ENCODE peak calls at places on chromosomes 16 and 17, in five cellular contexts. B, Y, D, U and X are unnamed samples.

GRCh38 chr16:12695454-12695853 is 108.2 kb downstream of the CPPED1 start:
- DNase-seq in B (no peak), Y (no peak), D (no peak), U (no peak), X (no peak)

GRCh38 chr17:58254803-58255202 is 16.4 kb downstream of the LPO start:
- DNase-seq in D (no peak), B (no peak), Y (no peak), U (no peak), X (no peak)

GRCh38 chr16:89134269-89134668 is 37.3 kb upstream of the CDH15 start:
- DNase-seq in Y (no peak), B (no peak), U (no peak), D (no peak), X (no peak)

GRCh38 chr16:55389426-55390073 is 65.5 kb downstream of the IRX6 start:
- DNase-seq in Y (no peak), U (peak), D (no peak), B (no peak), X (no peak)

GRCh38 chr17:76720941-76721340 is 5.5 kb downstream of the JMJD6 start:
- DNase-seq in D (no peak), Y (no peak), U (no peak), B (no peak), X (no peak)

GRCh38 chr16:2983706-2984136 is 3.5 kb upstream of the PKMYT1 start:
- DNase-seq in B (peak), U (peak), Y (peak), D (peak), X (peak)

GRCh38 chr17:29148790-29149430 is 31.3 kb downstream of the MYO18A start:
- DNase-seq in Y (peak), D (peak), B (peak), U (peak), X (peak)

GRCh38 chr16:88891083-88891482 is 24.6 kb upstream of the PABPN1L start:
- DNase-seq in Y (no peak), D (no peak), U (no peak), B (no peak), X (no peak)

GRCh38 chr16:16083421-16084156 is 134.2 kb downstream of the ABCC1 start:
- DNase-seq in Y (peak), U (no peak), D (peak), B (peak), X (no peak)

GRCh38 chr17:79977711-79978544 is 57.7 kb downstream of the TBC1D16 start:
- DNase-seq in B (no peak), D (peak), U (no peak), Y (no peak), X (no peak)

GRCh38 chr16:16045879-16046278 is 96.5 kb downstream of the ABCC1 start:
- DNase-seq in D (no peak), Y (peak), U (no peak), B (peak), X (no peak)

GRCh38 chr17:29291163-29291752 is 2.7 kb downstream of the NUFIP2 start:
- DNase-seq in U (no peak), D (peak), B (peak), Y (peak), X (no peak)

GRCh38 chr16:11349599-11350276 is 4.5 kb downstream of the RMI2 start:
- DNase-seq in U (peak), D (peak), Y (no peak), B (no peak), X (no peak)

GRCh38 chr16:24748242-24748641 is 18.8 kb downstream of the TNRC6A start:
- DNase-seq in U (peak), D (peak), Y (peak), B (no peak), X (peak)

GRCh38 chr17:70857351-70857750 is 688.0 kb downstream of the KCNJ2 start:
- DNase-seq in D (no peak), Y (no peak), U (no peak), B (no peak), X (no peak)

GRCh38 chr17:58052951-58053715 is 30.1 kb upstream of the DYNLL2 start:
- DNase-seq in Y (peak), D (no peak), B (no peak), U (no peak), X (no peak)

GRCh38 chr16:85738878-85739715 is 11.8 kb downstream of the C16orf74 start:
- DNase-seq in Y (no peak), B (no peak), U (no peak), D (no peak), X (no peak)

GRCh38 chr16:69132424-69133252 is at the start of the genes CHTF8 and UTP4:
- DNase-seq in U (peak), D (peak), Y (peak), B (peak), X (peak)

GRCh38 chr17:43327834-43328420 is 70.9 kb upstream of the ARL4D start:
- DNase-seq in Y (no peak), U (no peak), D (no peak), B (no peak), X (no peak)

GRCh38 chr17:43327421-43327820 is 71.4 kb upstream of the ARL4D start:
- DNase-seq in Y (no peak), B (no peak), D (peak), U (no peak), X (no peak)

GRCh38 chr17:43326490-43327275 is 72.1 kb upstream of the ARL4D start:
- DNase-seq in Y (no peak), D (no peak), B (no peak), U (no peak), X (no peak)

GRCh38 chr17:43328650-43329049 is 70.1 kb upstream of the ARL4D start:
- DNase-seq in U (no peak), B (no peak), Y (no peak), D (no peak), X (no peak)

DNA sequence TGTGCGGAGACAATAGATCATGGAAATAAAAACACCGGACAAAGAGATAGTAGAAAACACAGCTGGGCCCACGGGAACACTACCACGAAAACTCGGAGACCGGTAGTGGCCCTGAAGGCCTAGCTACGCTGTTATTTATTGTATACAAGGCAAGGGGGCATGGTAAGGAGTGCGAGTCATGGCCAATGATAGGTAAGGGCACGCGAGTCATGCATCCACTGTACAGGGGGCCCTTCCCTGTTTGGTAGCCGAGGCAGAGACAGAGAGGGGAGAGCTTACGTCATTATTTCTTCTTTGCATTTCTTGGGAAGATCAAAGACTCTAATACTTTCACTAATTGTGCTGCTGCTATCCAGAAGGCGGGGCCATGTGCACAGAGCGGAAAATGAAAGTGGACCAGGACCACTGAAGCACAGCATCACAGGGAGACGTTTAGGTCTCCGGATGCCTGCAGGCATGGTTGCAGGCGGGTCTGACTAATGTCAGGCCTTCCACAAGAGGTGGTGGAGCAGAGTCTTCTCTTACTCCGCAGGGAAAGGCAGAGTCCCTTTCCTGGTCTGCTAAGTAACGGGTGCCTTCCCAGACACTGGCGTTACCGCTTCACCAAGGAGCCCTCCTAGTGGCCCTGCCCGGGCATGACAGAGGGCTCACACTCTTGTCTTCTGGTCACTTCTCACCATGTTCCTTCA is 74.4 kb upstream of the ARL4D start:
- DNase-seq in B (peak), Y (no peak), D (no peak), U (no peak), X (no peak)
- TF ChIP-seq CTCF in B (peak), Y (no peak), D (no peak), U (peak), X (no peak)

DNA sequence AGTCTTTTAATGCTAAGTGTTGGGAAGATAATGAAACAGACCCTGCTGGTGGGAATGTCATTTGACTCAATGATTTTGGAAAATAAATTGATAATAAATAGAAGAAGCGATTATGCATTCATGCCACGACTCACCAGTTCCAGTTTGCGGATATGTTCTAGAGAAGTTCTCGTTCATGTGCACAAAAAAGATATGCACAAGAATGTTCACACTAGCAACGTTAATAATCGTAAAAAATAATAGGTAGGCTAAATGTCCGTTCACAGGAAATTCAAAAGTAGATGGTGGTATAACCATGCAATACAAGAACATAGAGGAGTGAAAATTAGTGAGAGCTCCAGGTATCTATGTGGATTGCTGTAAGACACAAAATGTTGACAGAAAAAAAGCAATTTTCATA is 59.8 kb downstream of the NACA2 start:
- DNase-seq in D (no peak), Y (no peak), B (no peak), U (no peak), X (no peak)
- TF ChIP-seq CTCF in D (no peak), Y (no peak), B (no peak), U (no peak), X (no peak)

GRCh38 chr16:62642677-62643076 is 606.4 kb upstream of the CDH8 start:
- DNase-seq in B (peak), Y (no peak), D (no peak), U (no peak), X (no peak)

GRCh38 chr16:62644030-62644812 is 608.0 kb upstream of the CDH8 start:
- DNase-seq in Y (no peak), D (no peak), B (peak), U (no peak), X (no peak)

GRCh38 chr16:62648256-62648655 is 612.0 kb upstream of the CDH8 start:
- DNase-seq in B (peak), D (no peak), U (no peak), Y (no peak), X (no peak)
- TF ChIP-seq CTCF in B (no peak), D (no peak), U (no peak), Y (no peak), X (no peak)

DNA sequence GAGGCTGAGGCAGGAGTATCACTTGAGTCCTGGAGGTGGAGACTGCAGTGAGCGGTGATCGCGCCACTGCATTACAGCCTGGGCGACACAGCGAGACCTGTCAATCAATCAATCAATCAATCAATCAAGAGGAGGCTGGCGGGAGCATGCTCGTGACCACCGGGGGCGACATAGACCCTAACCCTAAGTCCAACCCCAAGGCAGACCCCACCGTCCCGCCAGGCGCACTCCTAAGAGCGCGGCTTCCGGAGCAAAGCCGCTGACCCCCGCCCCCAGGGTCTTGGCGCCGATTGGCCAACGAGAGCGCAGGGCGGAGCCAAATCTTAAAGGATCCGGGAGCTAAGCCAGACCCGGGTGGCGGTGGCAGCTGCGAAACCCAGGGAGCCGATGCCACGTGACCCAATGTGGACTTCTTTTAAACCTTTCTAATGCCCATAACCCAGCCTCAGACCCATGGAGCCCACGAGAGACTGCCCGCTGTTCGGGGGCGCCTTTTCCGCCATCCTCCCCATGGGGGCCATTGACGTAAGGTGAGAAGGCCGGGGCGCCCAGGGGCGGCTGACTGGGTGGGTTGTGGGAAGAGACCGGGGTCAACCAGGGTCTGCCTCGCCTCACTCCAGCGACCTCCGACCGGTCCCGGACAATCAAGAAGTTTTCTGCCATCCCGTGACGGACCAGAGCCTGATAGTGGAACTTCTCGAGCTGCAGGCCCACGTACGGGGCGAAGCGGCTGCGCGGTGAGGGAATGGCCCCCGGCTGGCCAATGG is at the start of gene RANGRF:
- DNase-seq in Y (peak), B (peak), D (peak), U (peak), X (peak)
- TF ChIP-seq CTCF in Y (no peak), B (no peak), D (no peak), U (no peak), X (no peak)

GRCh38 chr16:31009894-31010293 is 544 bp downstream of the STX1B start:
- DNase-seq in U (no peak), D (no peak), B (no peak), Y (no peak), X (no peak)
- TF ChIP-seq CTCF in U (no peak), D (no peak), B (no peak), Y (no peak), X (no peak)

DNA sequence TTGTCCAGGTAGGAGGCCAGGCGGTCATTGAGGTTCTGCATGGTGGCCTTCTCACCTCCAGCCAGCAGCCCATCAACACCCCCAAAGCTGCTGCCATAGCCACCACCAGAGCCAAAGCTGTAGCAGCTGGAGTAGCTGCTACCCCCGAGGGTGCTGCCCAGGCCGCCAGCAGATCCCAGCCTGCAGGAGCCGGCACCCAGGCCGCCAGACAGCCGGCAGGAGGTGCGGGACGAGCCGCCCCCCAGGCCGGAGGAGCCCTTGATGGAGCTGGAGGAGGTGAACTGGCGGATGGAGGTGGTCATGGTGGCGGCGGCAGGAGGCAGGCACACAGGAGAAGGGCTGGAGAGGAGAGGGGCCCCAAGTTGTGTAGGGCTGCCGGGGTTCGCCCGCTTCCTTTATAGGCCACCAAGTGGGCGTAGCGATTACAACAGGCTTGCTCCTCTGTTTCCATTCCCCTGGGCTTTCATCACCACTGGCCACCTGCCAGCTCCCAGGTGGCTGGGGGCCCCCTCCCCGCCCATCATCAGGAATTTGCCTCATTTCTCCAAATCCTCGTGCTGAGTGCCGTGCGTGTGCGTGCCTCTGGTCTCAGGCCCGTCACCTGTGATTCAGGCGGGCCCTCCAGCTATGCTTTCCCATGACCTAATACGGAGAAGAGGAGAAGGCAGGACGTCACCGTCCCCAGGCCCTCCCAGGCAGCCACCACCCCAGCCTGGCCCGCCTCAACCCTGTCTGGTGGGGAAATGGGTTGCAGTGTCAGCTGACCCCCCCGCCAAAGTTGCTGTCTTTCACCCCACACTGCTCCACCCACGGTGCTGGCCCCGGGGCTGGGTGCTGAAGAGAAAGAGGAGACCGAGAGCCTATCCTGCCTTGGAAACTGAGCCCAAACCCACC is at the start of gene KRT17:
- DNase-seq in Y (no peak), D (peak), B (no peak), U (peak), X (no peak)
- TF ChIP-seq CTCF in Y (no peak), D (no peak), B (no peak), U (no peak), X (no peak)

GRCh38 chr17:75617675-75618074 is 15.6 kb upstream of the SMIM5 start:
- DNase-seq in U (no peak), D (no peak), B (no peak), Y (no peak), X (no peak)

GRCh38 chr17:75622071-75622470 is 11.2 kb upstream of the SMIM5 start:
- DNase-seq in Y (no peak), B (no peak), U (no peak), D (no peak), X (no peak)

GRCh38 chr17:75617218-75617617 is 16.0 kb upstream of the SMIM5 start:
- DNase-seq in D (no peak), U (no peak), Y (no peak), B (no peak), X (no peak)

GRCh38 chr17:75622771-75623273 is 10.4 kb upstream of the SMIM5 start:
- DNase-seq in D (no peak), B (no peak), U (no peak), Y (no peak), X (no peak)

DNA sequence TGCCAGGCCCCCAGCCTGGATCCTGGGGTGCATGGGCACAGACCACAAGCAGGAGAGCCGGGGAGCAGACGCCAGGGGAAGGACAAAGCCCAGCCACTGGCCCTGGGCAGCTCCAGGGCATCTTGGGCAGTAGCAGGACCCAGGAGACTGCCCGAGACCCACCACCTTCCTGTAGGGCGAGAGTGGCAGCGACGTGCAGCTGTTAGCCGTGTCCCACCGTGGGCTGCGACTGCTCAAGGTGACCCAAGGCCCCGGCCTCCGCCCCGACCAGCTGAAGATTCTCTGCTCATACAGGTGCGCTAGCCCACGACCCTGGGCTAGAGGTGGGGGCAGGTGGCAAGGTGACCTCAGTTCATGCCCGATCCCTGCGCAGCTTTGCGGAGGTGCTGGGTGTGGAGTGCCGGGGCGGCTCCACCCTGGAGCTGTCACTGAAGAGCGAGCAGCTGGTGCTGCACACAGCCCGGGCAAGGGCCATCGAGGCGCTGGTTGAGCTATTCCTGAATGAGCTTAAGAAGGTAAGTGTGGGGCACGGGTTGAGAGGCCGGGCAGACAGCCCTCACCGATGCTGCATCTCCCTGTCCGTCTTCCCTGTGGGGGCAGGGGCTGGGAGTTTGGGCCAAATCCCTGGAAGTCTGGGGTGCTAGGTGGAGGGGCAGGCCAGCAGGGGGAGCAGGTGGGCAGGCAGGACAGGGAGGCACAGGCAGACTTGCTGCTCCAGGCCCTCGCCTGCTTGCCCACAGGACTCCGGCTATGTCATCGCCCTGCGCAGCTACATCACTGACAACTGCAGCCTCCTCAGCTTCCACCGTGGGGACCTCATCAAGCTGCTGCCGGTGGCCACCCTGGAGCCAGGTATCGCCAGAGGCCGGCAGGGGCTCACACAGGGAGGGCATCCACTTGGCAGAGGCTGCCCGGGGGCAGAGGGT is 13.5 kb upstream of the SMIM5 start:
- DNase-seq in B (peak), D (peak), Y (peak), U (no peak), X (no peak)
- TF ChIP-seq CTCF in B (peak), D (peak), Y (no peak), U (no peak), X (no peak)